ENCODE peak calls at places on chromosome 11, in four cellular contexts. One of them, this sample, is unnamed.

GRCh38 chr11:74004046-74004693 is 4.7 kb downstream of the UCP3 start:
- DNase-seq in IMR-90: no peak
- DNase-seq in H1: no peak
- DNase-seq in H9: no peak
- DNase-seq in this sample: no peak

GRCh38 chr11:113675565-113675964 is 30.5 kb downstream of the TMPRSS5 start:
- DNase-seq in IMR-90: no peak
- DNase-seq in H1: no peak
- DNase-seq in H9: no peak
- DNase-seq in this sample: no peak

GRCh38 chr11:103110406-103110805 is 1.2 kb downstream of the DYNC2H1 start:
- DNase-seq in IMR-90: peak; percentile 56
- DNase-seq in H1: no peak
- DNase-seq in H9: no peak
- DNase-seq in this sample: no peak

GRCh38 chr11:123725995-123726655 is 15.3 kb downstream of the ZNF202 start:
- DNase-seq in IMR-90: no peak
- DNase-seq in H1: no peak
- DNase-seq in H9: no peak
- DNase-seq in this sample: no peak

GRCh38 chr11:57391546-57391945 is 1.1 kb upstream of the PRG2 start:
- DNase-seq in IMR-90: no peak
- DNase-seq in H1: no peak
- DNase-seq in H9: no peak
- DNase-seq in this sample: no peak

GRCh38 chr11:123434911-123435310 is 4.8 kb downstream of the GRAMD1B start:
- DNase-seq in IMR-90: no peak
- DNase-seq in H1: no peak
- DNase-seq in H9: no peak
- DNase-seq in this sample: peak; percentile 89

GRCh38 chr11:103544874-103545273 is 435.6 kb downstream of the DYNC2H1 start:
- DNase-seq in IMR-90: no peak
- DNase-seq in H1: no peak
- DNase-seq in H9: no peak
- DNase-seq in this sample: no peak

GRCh38 chr11:12122083-12122482 is 11.7 kb downstream of the MICAL2 start:
- DNase-seq in IMR-90: no peak
- DNase-seq in H1: no peak
- DNase-seq in H9: peak; percentile 74
- DNase-seq in this sample: peak; percentile 81

GRCh38 chr11:47565340-47566165 is at the start of gene PTPMT1:
- DNase-seq in IMR-90: peak; percentile 61
- DNase-seq in H1: no peak
- DNase-seq in H9: peak; percentile 74
- DNase-seq in this sample: peak; percentile 86

DNA sequence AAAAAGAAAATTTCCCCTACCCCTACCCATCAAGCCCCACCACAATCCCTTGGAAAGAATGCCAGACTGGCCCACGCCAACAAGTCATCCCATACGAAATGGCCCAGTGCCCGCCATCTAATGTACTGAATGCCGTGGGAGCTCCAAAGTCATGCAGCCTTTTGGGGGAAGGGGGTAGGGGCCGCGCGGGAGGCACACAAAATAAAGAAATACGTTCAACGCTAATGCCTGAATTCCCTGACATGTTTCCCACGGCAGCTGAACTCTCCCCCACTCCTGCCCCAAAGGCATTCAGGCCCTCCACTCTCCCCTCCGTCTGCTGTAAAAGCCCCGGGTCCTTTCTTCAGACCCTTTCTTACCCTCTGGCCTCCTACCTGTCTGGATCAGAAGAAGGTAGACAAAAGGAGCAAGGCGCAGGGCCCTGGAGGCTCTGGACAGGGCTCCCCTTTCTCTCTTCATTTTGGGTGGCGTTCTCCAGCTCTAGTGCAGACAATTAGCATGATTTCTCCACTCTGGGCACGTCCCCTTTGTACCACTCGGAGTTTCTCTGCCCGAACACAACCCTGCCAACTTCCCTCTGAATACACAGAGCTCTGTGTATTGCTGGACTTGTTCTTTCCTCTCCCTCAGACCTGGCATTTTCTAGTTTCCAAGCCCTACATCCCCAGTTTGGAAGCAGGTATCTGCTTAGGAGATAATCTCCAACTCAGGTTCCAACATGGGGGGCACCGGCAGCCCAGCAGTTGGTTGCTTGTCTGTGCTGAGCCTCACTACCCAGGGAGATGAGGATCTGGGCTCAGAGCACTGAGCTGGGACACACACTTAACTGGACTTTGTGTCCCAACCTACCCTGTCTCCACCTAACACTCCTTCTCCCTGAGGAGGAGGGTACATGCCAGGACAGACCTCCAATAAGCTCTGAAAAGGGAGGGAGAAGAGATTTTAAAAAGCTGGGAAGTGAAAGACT is at the start of gene HEPACAM:
- DNase-seq in IMR-90: no peak
- DNase-seq in H1: no peak
- DNase-seq in H9: no peak
- DNase-seq in this sample: no peak
- H4K5ac ChIP-seq in IMR-90: peak within 1 kb of the TSS; percentile 71
- H4K5ac ChIP-seq in H1: no peak within 1 kb of the TSS
- H4K5ac ChIP-seq in H9: no peak within 1 kb of the TSS
- H4K5ac ChIP-seq in this sample: no peak within 1 kb of the TSS

DNA sequence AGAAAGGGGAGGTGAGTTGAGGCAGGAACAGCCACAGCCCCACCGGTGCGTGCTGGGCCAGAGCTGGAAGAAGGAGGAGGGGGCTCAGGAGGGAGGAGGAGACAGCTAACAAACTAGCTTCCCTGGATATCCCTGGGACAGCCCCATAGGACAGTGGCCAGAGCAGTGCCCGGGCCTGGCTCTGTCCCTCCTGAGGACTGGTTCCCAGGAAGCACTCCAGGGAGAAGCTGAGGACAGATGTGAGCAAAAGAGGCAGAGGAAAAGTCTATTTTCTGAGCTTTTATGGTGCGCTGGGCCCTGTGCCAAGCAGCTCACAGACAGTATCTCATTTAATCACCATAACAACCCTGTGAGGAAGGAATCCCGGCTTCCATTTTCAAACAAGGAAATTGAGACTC is 8.3 kb downstream of the DCHS1 start:
- DNase-seq in IMR-90: peak; percentile 56
- DNase-seq in H1: no peak
- DNase-seq in H9: no peak
- DNase-seq in this sample: peak; percentile 38
- H3K4ac ChIP-seq in IMR-90: peak overlapping the region; percentile 83
- H3K4ac ChIP-seq in H1: no peak overlapping the region
- H3K4ac ChIP-seq in H9: no peak overlapping the region
- H3K4ac ChIP-seq in this sample: no peak overlapping the region

DNA sequence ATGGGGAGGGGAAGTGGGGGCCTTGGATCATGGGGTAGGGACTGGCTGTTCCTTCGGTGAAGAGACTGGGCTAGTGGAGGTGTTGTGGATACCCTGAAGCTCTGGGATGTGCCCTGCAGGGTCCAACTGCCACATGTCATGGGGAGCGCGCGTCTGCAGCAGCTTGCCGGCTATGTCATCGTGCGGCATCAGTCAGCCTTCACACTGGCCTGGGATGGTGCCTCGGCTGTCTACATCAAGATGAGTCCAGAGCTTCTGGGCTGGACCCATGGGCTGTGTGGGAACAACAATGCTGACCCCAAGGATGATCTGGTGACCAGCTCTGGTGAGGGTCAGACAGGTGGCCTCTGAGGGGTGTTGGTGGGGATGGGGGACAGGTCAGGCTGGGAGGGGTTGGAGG is 9.9 kb downstream of the OTOG start:
- DNase-seq in IMR-90: no peak
- DNase-seq in H1: no peak
- DNase-seq in H9: no peak
- DNase-seq in this sample: no peak
- H4K5ac ChIP-seq in IMR-90: no peak overlapping the region
- H4K5ac ChIP-seq in H1: no peak overlapping the region
- H4K5ac ChIP-seq in H9: no peak overlapping the region
- H4K5ac ChIP-seq in this sample: no peak overlapping the region

GRCh38 chr11:88352139-88352538 is 14.6 kb upstream of the CTSC start:
- DNase-seq in IMR-90: peak; percentile 30
- DNase-seq in H1: no peak
- DNase-seq in H9: no peak
- DNase-seq in this sample: no peak

GRCh38 chr11:88353386-88353785 is 15.8 kb upstream of the CTSC start:
- DNase-seq in IMR-90: no peak
- DNase-seq in H1: no peak
- DNase-seq in H9: no peak
- DNase-seq in this sample: no peak

GRCh38 chr11:88355887-88356286 is 18.4 kb upstream of the CTSC start:
- DNase-seq in IMR-90: no peak
- DNase-seq in H1: no peak
- DNase-seq in H9: no peak
- DNase-seq in this sample: no peak

GRCh38 chr11:88354909-88355308 is 17.4 kb upstream of the CTSC start:
- DNase-seq in IMR-90: no peak
- DNase-seq in H1: no peak
- DNase-seq in H9: no peak
- DNase-seq in this sample: no peak

GRCh38 chr11:88353835-88354496 is 16.4 kb upstream of the CTSC start:
- DNase-seq in IMR-90: no peak
- DNase-seq in H1: no peak
- DNase-seq in H9: no peak
- DNase-seq in this sample: no peak
- H3K4ac ChIP-seq in IMR-90: no peak overlapping the region
- H3K4ac ChIP-seq in H1: no peak overlapping the region
- H3K4ac ChIP-seq in H9: no peak overlapping the region
- H3K4ac ChIP-seq in this sample: no peak overlapping the region

GRCh38 chr11:10990160-10990559 is 132.3 kb upstream of the ZBED5 start:
- DNase-seq in IMR-90: no peak
- DNase-seq in H1: no peak
- DNase-seq in H9: no peak
- DNase-seq in this sample: no peak

GRCh38 chr11:10979529-10979928 is 121.7 kb upstream of the ZBED5 start:
- DNase-seq in IMR-90: no peak
- DNase-seq in H1: no peak
- DNase-seq in H9: no peak
- DNase-seq in this sample: no peak

GRCh38 chr11:10984742-10985141 is 126.9 kb upstream of the ZBED5 start:
- DNase-seq in IMR-90: no peak
- DNase-seq in H1: no peak
- DNase-seq in H9: no peak
- DNase-seq in this sample: no peak

GRCh38 chr11:10982695-10983492 is 125.0 kb upstream of the ZBED5 start:
- DNase-seq in IMR-90: no peak
- DNase-seq in H1: no peak
- DNase-seq in H9: no peak
- DNase-seq in this sample: no peak

GRCh38 chr11:10984250-10984649 is 126.4 kb upstream of the ZBED5 start:
- DNase-seq in IMR-90: no peak
- DNase-seq in H1: no peak
- DNase-seq in H9: peak; percentile 54
- DNase-seq in this sample: peak; percentile 47
- H4K5ac ChIP-seq in IMR-90: no peak overlapping the region
- H4K5ac ChIP-seq in H1: no peak overlapping the region
- H4K5ac ChIP-seq in H9: no peak overlapping the region
- H4K5ac ChIP-seq in this sample: no peak overlapping the region

GRCh38 chr11:65870307-65870658 is 2.3 kb downstream of the EFEMP2 start:
- DNase-seq in IMR-90: no peak
- DNase-seq in H1: no peak
- DNase-seq in H9: no peak
- DNase-seq in this sample: no peak
- H3K4ac ChIP-seq in IMR-90: no peak overlapping the region
- H3K4ac ChIP-seq in H1: no peak overlapping the region
- H3K4ac ChIP-seq in H9: no peak overlapping the region
- H3K4ac ChIP-seq in this sample: no peak overlapping the region

This sample was measured in mesendoderm.